ENCODE peak calls at places on chromosomes 4 and X, in four cellular contexts. B is K562, H is HCT116, K is H1. V is an unnamed sample.

GRCh38 chr4:164977243-164978164 is at the start of gene TRIM61:
- DNase-seq in B (peak), H (no peak), K (peak), V (no peak)

GRCh38 chrX:11579856-11580595 is 85.7 kb downstream of the ARHGAP6 start:
- DNase-seq in B (no peak), H (no peak), K (no peak), V (no peak)

GRCh38 chr4:15525080-15525479 is 55.4 kb downstream of the CC2D2A start:
- DNase-seq in B (no peak), H (peak), K (no peak), V (no peak)

GRCh38 chr4:1980561-1981041 is 28.2 kb downstream of the NELFA start:
- DNase-seq in B (no peak), H (no peak), K (no peak), V (no peak)

GRCh38 chrX:37796805-37797204 is 16.9 kb downstream of the CYBB start:
- DNase-seq in B (no peak), H (no peak), K (no peak), V (no peak)

GRCh38 chr4:13988347-13989265 is 361.1 kb upstream of the BOD1L1 start:
- DNase-seq in B (no peak), H (no peak), K (no peak), V (no peak)

GRCh38 chr4:30616943-30617646 is 103.1 kb upstream of the PCDH7 start:
- DNase-seq in B (no peak), H (no peak), K (no peak), V (no peak)

GRCh38 chr4:64158648-64159326 is 250.5 kb downstream of the TECRL start:
- DNase-seq in B (peak), H (peak), K (peak), V (peak)

GRCh38 chr4:177001271-177002175 is 208.8 kb upstream of the VEGFC start:
- DNase-seq in B (no peak), H (no peak), K (no peak), V (no peak)

GRCh38 chrX:113400193-113400704 is 559.6 kb upstream of the AMOT start:
- DNase-seq in B (no peak), H (peak), K (no peak), V (peak)

GRCh38 chr4:124710253-124710849 is 2.2 kb downstream of the ANKRD50 start:
- DNase-seq in B (no peak), H (no peak), K (no peak), V (no peak)

GRCh38 chr4:83071116-83071515 is 36.1 kb downstream of the COPS4 start:
- DNase-seq in B (no peak), H (no peak), K (no peak), V (no peak)

GRCh38 chrX:19127649-19128168 is 5.4 kb upstream of the ADGRG2 start:
- DNase-seq in B (no peak), H (no peak), K (no peak), V (no peak)

GRCh38 chr4:65943076-65943475 is 272.8 kb upstream of the EPHA5 start:
- DNase-seq in B (no peak), H (no peak), K (no peak), V (peak)

GRCh38 chr4:157961591-157961990 is 211.2 kb downstream of the GASK1B start:
- DNase-seq in B (no peak), H (no peak), K (no peak), V (no peak)

GRCh38 chr4:25092139-25092538 is 61.4 kb upstream of the LGI2 start:
- DNase-seq in B (no peak), H (no peak), K (no peak), V (no peak)

GRCh38 chr4:168848977-168849687 is 160.9 kb downstream of the CBR4 start:
- DNase-seq in B (no peak), H (no peak), K (no peak), V (no peak)

GRCh38 chrX:43882294-43882681 is at the start of gene MAOB:
- DNase-seq in B (peak), H (no peak), K (peak), V (peak)

GRCh38 chr4:7614350-7614949 is 179.7 kb upstream of the PSAPL1 start:
- DNase-seq in B (no peak), H (no peak), K (no peak), V (no peak)

GRCh38 chr4:16418814-16419213 is 192.5 kb upstream of the TAPT1 start:
- DNase-seq in B (no peak), H (no peak), K (no peak), V (no peak)

GRCh38 chr4:126697748-126698147 is 935.0 kb upstream of the INTU start:
- DNase-seq in B (no peak), H (no peak), K (no peak), V (no peak)

GRCh38 chr4:64895031-64895430 is 485.8 kb upstream of the TECRL start:
- DNase-seq in B (no peak), H (no peak), K (no peak), V (no peak)

GRCh38 chrX:119118780-119119395 is 8.7 kb downstream of the KIAA1210 start:
- DNase-seq in B (peak), H (peak), K (peak), V (peak)

GRCh38 chrX:40563784-40564183 is 17.0 kb upstream of the ATP6AP2 start:
- DNase-seq in B (no peak), H (no peak), K (no peak), V (no peak)

GRCh38 chr4:106358899-106359298 is 9.7 kb downstream of the GIMD1 start:
- DNase-seq in B (no peak), H (no peak), K (no peak), V (no peak)

GRCh38 chrX:38891641-38892413 is 90.6 kb downstream of the MID1IP1 start:
- DNase-seq in B (no peak), H (no peak), K (no peak), V (no peak)

GRCh38 chr4:55001538-55001937 is 123.9 kb downstream of the KDR start:
- DNase-seq in B (no peak), H (no peak), K (no peak), V (no peak)

GRCh38 chr4:91116861-91117260 is 989.7 kb downstream of the CCSER1 start:
- DNase-seq in B (no peak), H (peak), K (no peak), V (no peak)

GRCh38 chr4:86963697-86964096 is 28.9 kb downstream of the AFF1 start:
- DNase-seq in B (no peak), H (peak), K (no peak), V (no peak)

GRCh38 chrX:8179653-8180052 is 8.6 kb upstream of the VCX2 start:
- DNase-seq in B (no peak), H (no peak), K (no peak), V (no peak)

GRCh38 chrX:136395271-136395670 is 92.5 kb upstream of the BRS3 start:
- DNase-seq in B (no peak), H (no peak), K (no peak), V (no peak)

DNA sequence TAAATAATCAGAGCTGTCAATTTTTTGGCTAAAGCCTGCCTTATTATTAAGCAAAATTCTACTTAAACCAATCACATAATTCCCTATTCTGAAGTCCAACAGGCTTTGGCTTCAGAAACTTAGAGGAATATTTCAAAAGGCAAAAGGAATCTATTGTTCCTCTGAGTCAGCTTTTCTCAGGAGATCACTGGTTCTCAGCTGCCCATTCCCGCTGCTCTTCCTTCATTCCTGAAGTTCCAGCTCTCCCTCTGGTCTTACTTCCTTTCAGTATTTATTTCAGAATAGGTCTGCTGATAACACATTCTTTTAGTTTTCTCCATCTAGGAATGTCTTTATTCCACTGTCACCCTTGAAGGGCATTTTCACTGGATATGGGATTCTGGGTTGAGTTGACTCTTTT is 133.7 kb downstream of the SOWAHB start:
- DNase-seq in B (no peak), H (no peak), K (no peak), V (no peak)
- TF ChIP-seq CTCF in B (no peak), H (no peak), K (no peak), V (no peak)

GRCh38 chr4:72319596-72319995 is 249.4 kb downstream of the ADAMTS3 start:
- DNase-seq in B (no peak), H (no peak), K (no peak), V (no peak)
- TF ChIP-seq FOSL1 in B (no peak), H (no peak), K (no peak), V (no peak)

GRCh38 chrX:26522501-26522900 is 306.5 kb downstream of the MAGEB5 start:
- DNase-seq in B (no peak), H (no peak), K (no peak), V (no peak)
- TF ChIP-seq CTCF in B (no peak), H (no peak), K (no peak), V (no peak)

GRCh38 chr4:22607382-22607781 is 85.4 kb upstream of the GBA3 start:
- DNase-seq in B (no peak), H (peak), K (no peak), V (peak)
- TF ChIP-seq FOSL1 in B (no peak), H (no peak), K (no peak), V (no peak)

GRCh38 chr4:175891231-175891630 is 79.2 kb upstream of the GPM6A start:
- DNase-seq in B (no peak), H (no peak), K (no peak), V (no peak)

DNA sequence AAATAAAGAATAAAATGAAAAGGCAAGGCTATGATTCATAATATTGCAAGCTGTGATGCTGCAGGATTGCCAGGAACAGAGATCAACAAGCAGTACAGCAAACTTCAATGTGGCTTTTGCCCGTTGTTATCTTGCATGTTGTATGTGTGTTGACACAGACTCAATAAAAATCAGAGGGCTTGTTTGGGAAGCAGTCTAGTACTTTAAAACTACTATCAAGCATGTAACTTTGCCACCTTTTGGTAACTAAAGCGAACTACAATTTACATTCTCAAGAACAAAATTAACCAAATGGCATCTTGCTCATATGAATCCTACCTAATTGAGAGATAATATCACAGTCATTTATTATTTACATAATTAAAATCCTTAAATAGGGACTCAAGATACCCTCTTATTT is 79.8 kb upstream of the GPM6A start:
- DNase-seq in B (no peak), H (peak), K (no peak), V (peak)
- TF ChIP-seq CTCF in B (no peak), H (peak), K (peak), V (peak)

DNA sequence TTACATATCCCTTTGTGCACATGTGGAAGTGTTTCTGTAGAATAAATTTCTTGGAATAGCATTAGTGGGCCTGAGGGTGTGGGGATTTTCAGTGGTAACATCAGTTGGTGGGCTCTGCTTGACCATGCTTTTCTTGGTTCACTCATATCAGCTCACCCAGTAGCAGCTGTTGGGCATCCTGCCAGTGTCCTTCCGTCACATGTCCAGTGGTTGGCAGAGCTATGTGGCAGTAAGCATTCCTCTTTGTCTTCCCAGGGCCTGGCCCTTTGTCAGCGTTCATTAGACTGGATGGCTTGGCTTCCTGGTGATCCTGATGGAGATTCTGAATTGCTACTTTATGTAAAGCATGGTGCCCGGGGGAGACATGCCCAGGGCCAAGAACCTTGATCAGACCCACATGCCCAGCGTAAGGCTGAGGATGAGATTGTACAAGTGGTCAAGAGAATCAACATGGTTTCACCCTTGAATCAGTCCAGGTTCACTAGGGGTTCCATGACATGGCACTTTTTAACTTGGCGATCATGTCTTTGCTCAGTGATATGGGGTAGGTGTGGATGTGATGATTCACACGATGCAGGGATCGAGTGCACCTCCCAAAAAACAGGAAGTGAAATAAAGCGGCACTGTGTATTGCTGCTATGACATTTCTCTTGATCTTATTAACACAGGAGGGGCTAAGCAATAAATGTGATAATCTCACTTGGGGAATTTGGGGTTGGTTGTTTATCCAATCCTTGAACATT is 72.1 kb upstream of the IGFBP7 start:
- DNase-seq in B (peak), H (no peak), K (no peak), V (no peak)
- TF ChIP-seq FOSL1 in B (no peak), H (no peak), K (no peak), V (no peak)

DNA sequence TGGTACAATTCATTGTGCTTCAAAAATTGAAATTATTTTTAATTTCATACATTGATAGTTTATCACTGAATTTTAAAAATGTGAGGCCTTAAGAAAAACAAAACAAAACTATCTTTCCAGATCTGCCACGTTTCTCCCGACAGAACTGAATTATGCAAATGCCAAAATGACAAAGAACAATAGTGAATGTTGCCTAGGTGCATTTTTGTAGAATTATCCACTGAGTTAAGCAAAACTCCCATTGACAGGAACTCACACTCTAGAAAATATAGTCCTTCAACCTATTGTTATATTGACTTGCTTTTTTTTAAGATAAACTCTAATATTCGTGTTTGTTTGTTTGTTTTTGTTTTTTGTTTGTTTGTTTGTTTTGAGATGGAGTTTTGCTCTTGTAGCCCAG is 6.5 kb downstream of the PCGF3 start:
- DNase-seq in B (no peak), H (no peak), K (no peak), V (no peak)
- TF ChIP-seq CTCF in B (no peak), H (no peak), K (no peak), V (no peak)

GRCh38 chr4:172683016-172683415 is 485.6 kb upstream of the GALNT7 start:
- DNase-seq in B (no peak), H (no peak), K (no peak), V (no peak)
- TF ChIP-seq FOSL1 in B (no peak), H (no peak), K (no peak), V (no peak)

DNA sequence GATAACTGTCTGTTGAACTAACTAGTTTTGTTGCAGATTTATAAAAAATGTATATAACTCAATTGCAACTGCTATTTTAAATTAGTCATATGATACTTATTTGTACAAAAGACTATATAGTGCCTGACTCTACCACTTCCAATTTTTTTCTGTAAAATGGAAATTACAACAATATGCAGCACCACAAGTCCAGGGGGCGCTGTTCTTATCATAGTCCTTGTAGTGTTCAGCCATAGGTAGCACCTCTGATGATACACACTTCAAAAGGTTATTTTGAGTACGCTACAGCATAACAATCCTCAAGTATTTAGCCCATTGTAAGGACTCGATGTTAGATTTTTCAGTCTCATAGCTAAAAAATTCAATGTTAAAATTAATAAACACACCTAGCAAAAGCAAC is 174.9 kb downstream of the CORIN start:
- DNase-seq in B (peak), H (peak), K (no peak), V (peak)
- TF ChIP-seq CTCF in B (peak), H (peak), K (peak), V (no peak)

V was measured in HepG2.